ENCODE peak calls at places on chromosome 10, in nine cellular contexts. I, U, V, K, M, T, H, L and N are unnamed samples.
A peak's percentile ranks its signal among the peaks of the same experiment; 100 is the strongest.

GRCh38 chr10:132460071-132460470 is 63.1 kb downstream of the PWWP2B start:
- DNase-seq in H (no peak), K (no peak), U (no peak), T (no peak), M (no peak), V (no peak), L (no peak), I (no peak), N (no peak)

GRCh38 chr10:51141015-51141414 is 66.7 kb downstream of the PRKG1 start:
- DNase-seq in H (no peak), K (no peak), V (no peak), M (no peak), I (no peak), L (no peak), U (no peak), T (no peak), N (no peak)

GRCh38 chr10:71419002-71419540 is 22.4 kb downstream of the CDH23 start:
- DNase-seq in V (no peak), K (no peak), I (no peak), T (no peak), H (no peak), L (no peak), U (no peak), M (no peak), N (no peak)

GRCh38 chr10:122504551-122504950 is 43.2 kb downstream of the HTRA1 start:
- DNase-seq in T (no peak), M (peak; percentile 63), K (peak; percentile 86), L (peak; percentile 94), V (no peak), U (no peak), I (no peak), H (peak; percentile 89), N (no peak)

GRCh38 chr10:129274928-129275474 is 192.0 kb upstream of the MGMT start:
- DNase-seq in M (no peak), T (no peak), H (no peak), I (no peak), L (no peak), K (no peak), U (no peak), V (no peak), N (no peak)

GRCh38 chr10:86706401-86706841 is 38.1 kb downstream of the LDB3 start:
- DNase-seq in K (no peak), L (no peak), U (no peak), V (no peak), H (peak; percentile 27), M (no peak), I (no peak), T (no peak), N (no peak)

GRCh38 chr10:59887006-59887405 is 19.4 kb downstream of the CCDC6 start:
- DNase-seq in L (no peak), K (no peak), V (no peak), H (no peak), U (no peak), M (no peak), I (no peak), T (peak; percentile 60), N (no peak)

GRCh38 chr10:77494789-77495541 is 142.6 kb downstream of the KCNMA1 start:
- DNase-seq in T (no peak), I (no peak), K (no peak), U (no peak), M (no peak), H (no peak), V (no peak), L (no peak), N (no peak)

GRCh38 chr10:36301139-36301538 is 659.0 kb upstream of the FZD8 start:
- DNase-seq in T (no peak), M (no peak), H (no peak), I (no peak), L (no peak), K (no peak), U (no peak), V (no peak), N (no peak)

GRCh38 chr10:16798571-16798970 is 18.7 kb downstream of the RSU1 start:
- DNase-seq in T (no peak), K (no peak), L (no peak), I (no peak), V (no peak), M (no peak), H (no peak), U (no peak), N (no peak)

GRCh38 chr10:70726909-70727495 is 54.7 kb downstream of the ADAMTS14 start:
- DNase-seq in I (no peak), V (no peak), K (no peak), U (no peak), T (no peak), L (no peak), M (no peak), H (no peak), N (no peak)

GRCh38 chr10:114642729-114643128 is 15.3 kb downstream of the ABLIM1 start:
- DNase-seq in T (no peak), U (no peak), M (no peak), H (no peak), I (no peak), V (no peak), K (no peak), L (no peak), N (no peak)

GRCh38 chr10:88702848-88703597 is 3.0 kb upstream of the LIPK start:
- DNase-seq in M (peak; percentile 60), U (no peak), I (no peak), T (no peak), H (peak; percentile 94), K (no peak), L (peak; percentile 83), V (no peak), N (peak; percentile 87)

GRCh38 chr10:112774210-112774609 is 175.8 kb upstream of the TCF7L2 start:
- DNase-seq in H (no peak), U (no peak), V (no peak), L (no peak), T (no peak), I (no peak), M (no peak), K (no peak), N (no peak)

GRCh38 chr10:71770255-71770654 is 3.1 kb downstream of the VSIR start:
- DNase-seq in L (no peak), T (no peak), I (no peak), K (no peak), H (peak; percentile 47), U (no peak), M (no peak), V (no peak), N (no peak)

GRCh38 chr10:50396491-50397311 is 145.4 kb upstream of the ASAH2 start:
- DNase-seq in V (no peak), T (peak; percentile 78), K (no peak), I (no peak), H (peak; percentile 67), L (no peak), U (no peak), M (no peak), N (no peak)

GRCh38 chr10:83960125-83960524 is 179.2 kb upstream of the GHITM start:
- DNase-seq in V (no peak), U (no peak), T (no peak), H (no peak), K (no peak), L (no peak), I (no peak), M (no peak), N (no peak)

GRCh38 chr10:122957474-122957873 is 3.4 kb upstream of the C10orf88 start:
- DNase-seq in U (no peak), H (no peak), M (no peak), I (no peak), T (no peak), V (no peak), L (no peak), K (no peak), N (peak; percentile 42)

GRCh38 chr10:98556061-98556460 is 109.3 kb upstream of the HPS1 start:
- DNase-seq in L (peak; percentile 51), T (no peak), U (no peak), K (no peak), H (no peak), V (no peak), I (no peak), M (no peak), N (no peak)

GRCh38 chr10:102678842-102679289 is 34.6 kb downstream of the TRIM8 start:
- DNase-seq in K (peak; percentile 60), H (peak; percentile 81), U (no peak), I (no peak), M (no peak), V (no peak), T (no peak), L (peak; percentile 68), N (peak; percentile 35)

GRCh38 chr10:123270221-123270620 is 116.0 kb downstream of the BUB3 start:
- DNase-seq in K (peak; percentile 26), M (peak; percentile 71), T (no peak), H (peak; percentile 89), L (no peak), U (no peak), V (no peak), I (no peak), N (peak; percentile 3)

GRCh38 chr10:10644317-10645111 is 373.2 kb upstream of the CELF2 start:
- DNase-seq in T (no peak), M (no peak), K (no peak), L (no peak), H (peak; percentile 96), V (no peak), U (no peak), I (no peak), N (peak; percentile 90)

GRCh38 chr10:76202777-76203176 is 771.4 kb downstream of the LRMDA start:
- DNase-seq in T (no peak), U (no peak), K (no peak), H (peak; percentile 38), V (no peak), L (no peak), M (peak; percentile 15), I (no peak), N (no peak)

GRCh38 chr10:132848951-132849545 is 63.1 kb upstream of the NKX6-2 start:
- DNase-seq in M (no peak), K (no peak), U (no peak), V (no peak), H (no peak), I (no peak), T (no peak), L (no peak), N (no peak)

GRCh38 chr10:16789765-16790164 is 27.5 kb downstream of the RSU1 start:
- DNase-seq in I (no peak), L (no peak), H (no peak), T (no peak), K (no peak), M (no peak), V (no peak), U (no peak), N (no peak)

GRCh38 chr10:31586708-31587107 is 267.7 kb downstream of the ZEB1 start:
- DNase-seq in V (no peak), I (no peak), T (no peak), M (no peak), K (no peak), H (no peak), L (no peak), U (no peak), N (no peak)

GRCh38 chr10:133150226-133150625 is 9.8 kb upstream of the KNDC1 start:
- DNase-seq in V (no peak), I (no peak), T (no peak), U (no peak), K (no peak), L (no peak), M (no peak), H (no peak), N (no peak)

GRCh38 chr10:15370741-15371701 is at the start of gene FAM171A1:
- DNase-seq in K (peak; percentile 62), H (peak; percentile 46), V (peak; percentile 21), T (peak; percentile 62), U (peak; percentile 33), I (peak; percentile 60), M (no peak), L (no peak), N (no peak)

GRCh38 chr10:3018247-3018646 is 49.1 kb upstream of the PFKP start:
- DNase-seq in U (no peak), I (no peak), L (no peak), H (no peak), T (no peak), K (no peak), V (no peak), M (no peak), N (no peak)